ENCODE peak calls at places on chromosomes 6 and 20, in six cellular contexts. Y is adrenal gland, R is heart right ventricle, Q is HCT116, W is mammary epithelial cell, N is PC-3. L is an unnamed sample. For H3K4me1, the result is how much of the 10 kb centered on the place peaks cover.

GRCh38 chr20:24953621-24954133 is 4.6 kb downstream of the CST7 start:
- DNase-seq in Y (no peak), R (no peak), Q (no peak), W (no peak), N (no peak), L (no peak)

GRCh38 chr6:84588697-84589080 is 175.7 kb downstream of the TBX18 start:
- DNase-seq in Y (no peak), R (no peak), Q (no peak), W (no peak), N (no peak), L (no peak)

GRCh38 chr6:167717455-167717854 is 109.3 kb upstream of the AFDN start:
- DNase-seq in Y (no peak), R (no peak), Q (no peak), W (no peak), N (no peak), L (no peak)

GRCh38 chr6:7171119-7171518 is 63.4 kb downstream of the RREB1 start:
- DNase-seq in Y (no peak), R (no peak), Q (no peak), W (no peak), N (no peak), L (no peak)

GRCh38 chr6:138719744-138720143 is 53.8 kb upstream of the CCDC28A start:
- DNase-seq in Y (no peak), R (no peak), Q (no peak), W (no peak), N (no peak), L (no peak)

GRCh38 chr6:31498748-31499147 is 803 bp downstream of the MICB start:
- DNase-seq in Y (no peak), R (no peak), Q (no peak), W (no peak), N (peak), L (no peak)

GRCh38 chr6:154842828-154843227 is 109.6 kb downstream of the SCAF8 start:
- DNase-seq in Y (no peak), R (no peak), Q (no peak), W (no peak), N (no peak), L (no peak)

GRCh38 chr20:35004051-35004725 is 48.5 kb downstream of the MYH7B start:
- DNase-seq in Y (no peak), R (no peak), Q (no peak), W (no peak), N (no peak), L (peak)

GRCh38 chr6:45965787-45966186 is 49.9 kb downstream of the CLIC5 start:
- DNase-seq in Y (no peak), R (no peak), Q (no peak), W (peak), N (peak), L (no peak)

GRCh38 chr6:132365319-132365907 is 35.9 kb downstream of the MOXD1 start:
- DNase-seq in Y (peak), R (no peak), Q (no peak), W (no peak), N (no peak), L (no peak)

GRCh38 chr6:51260003-51260402 is 441.3 kb downstream of the TFAP2B start:
- DNase-seq in Y (no peak), R (no peak), Q (no peak), W (no peak), N (no peak), L (no peak)

GRCh38 chr6:103036846-103037245 is 1643.3 kb downstream of the GRIK2 start:
- DNase-seq in Y (no peak), R (no peak), Q (no peak), W (no peak), N (no peak), L (no peak)

GRCh38 chr20:53738945-53739798 is 145.5 kb upstream of the ZNF217 start:
- DNase-seq in Y (no peak), R (no peak), Q (no peak), W (no peak), N (peak), L (no peak)

GRCh38 chr6:20533746-20534294 is 437 bp upstream of the CDKAL1 start:
- DNase-seq in Y (no peak), R (no peak), Q (no peak), W (no peak), N (no peak), L (no peak)

GRCh38 chr20:50885781-50886180 is 45.5 kb downstream of the ADNP start:
- DNase-seq in Y (no peak), R (no peak), Q (no peak), W (no peak), N (no peak), L (no peak)

GRCh38 chr6:50091641-50092040 is 41.9 kb upstream of the DEFB112 start:
- DNase-seq in Y (no peak), R (no peak), Q (no peak), W (peak), N (peak), L (no peak)

GRCh38 chr6:31246051-31246495 is 25.8 kb downstream of the HLA-C start:
- DNase-seq in Y (no peak), R (no peak), Q (peak), W (peak), N (peak), L (no peak)

GRCh38 chr20:45456632-45457031 is 12.9 kb upstream of the WFDC2 start:
- DNase-seq in Y (no peak), R (no peak), Q (peak), W (peak), N (peak), L (no peak)

GRCh38 chr6:73169111-73169510 is 56.2 kb downstream of the KHDC1L start:
- DNase-seq in Y (no peak), R (no peak), Q (no peak), W (no peak), N (no peak), L (no peak)

GRCh38 chr20:24648481-24648880 is 179.1 kb downstream of the SYNDIG1 start:
- DNase-seq in Y (no peak), R (no peak), Q (no peak), W (no peak), N (no peak), L (no peak)

GRCh38 chr6:106799008-106799952 is 169.9 kb downstream of the QRSL1 start:
- DNase-seq in Y (no peak), R (no peak), Q (no peak), W (peak), N (peak), L (no peak)

GRCh38 chr20:3751664-3752385 is 15.7 kb downstream of the ADISSP start:
- DNase-seq in Y (peak), R (peak), Q (no peak), W (no peak), N (no peak), L (no peak)

GRCh38 chr6:63660737-63661136 is 25.1 kb downstream of the PHF3 start:
- DNase-seq in Y (no peak), R (no peak), Q (no peak), W (no peak), N (no peak), L (no peak)

GRCh38 chr6:18405477-18406293 is 18.5 kb downstream of the RNF144B start:
- DNase-seq in Y (no peak), R (no peak), Q (no peak), W (peak), N (peak), L (no peak)

GRCh38 chr20:38065764-38066375 is 32.3 kb downstream of the RPRD1B start:
- DNase-seq in Y (no peak), R (peak), Q (no peak), W (no peak), N (no peak), L (peak)

GRCh38 chr6:103672169-103672568 is 1187.5 kb downstream of the HACE1 start:
- DNase-seq in Y (no peak), R (no peak), Q (peak), W (peak), N (peak), L (no peak)

GRCh38 chr20:54123587-54124180 is 50.1 kb downstream of the CYP24A1 start:
- DNase-seq in Y (peak), R (no peak), Q (peak), W (peak), N (peak), L (peak)

GRCh38 chr6:81557811-81558210 is 194.7 kb downstream of the TENT5A start:
- DNase-seq in Y (no peak), R (no peak), Q (no peak), W (no peak), N (no peak), L (no peak)

GRCh38 chr20:63005862-63006564 is 751 bp downstream of the BHLHE23 start:
- DNase-seq in Y (no peak), R (peak), Q (no peak), W (peak), N (no peak), L (no peak)

GRCh38 chr6:114747995-114748625 is 405.3 kb upstream of the HS3ST5 start:
- DNase-seq in Y (peak), R (no peak), Q (peak), W (peak), N (peak), L (no peak)

GRCh38 chr20:56580226-56580625 is 47.2 kb downstream of the FAM209B start:
- DNase-seq in Y (no peak), R (no peak), Q (no peak), W (no peak), N (no peak), L (no peak)

GRCh38 chr20:59148713-59149493 is 14.7 kb upstream of the ZNF831 start:
- DNase-seq in Y (no peak), R (no peak), Q (no peak), W (no peak), N (no peak), L (no peak)

GRCh38 chr20:56200456-56200855 is 48.1 kb upstream of the MC3R start:
- DNase-seq in Y (no peak), R (no peak), Q (peak), W (no peak), N (peak), L (no peak)

GRCh38 chr20:54633374-54633773 is 158.0 kb downstream of the DOK5 start:
- DNase-seq in Y (no peak), R (no peak), Q (no peak), W (no peak), N (no peak), L (no peak)

GRCh38 chr20:21767739-21768223 is 62.3 kb downstream of the PAX1 start:
- DNase-seq in Y (peak), R (no peak), Q (no peak), W (no peak), N (peak), L (no peak)

GRCh38 chr6:156686429-156686939 is 90.7 kb upstream of the ARID1B start:
- DNase-seq in Y (no peak), R (peak), Q (no peak), W (peak), N (peak), L (no peak)

GRCh38 chr6:32989375-32989774 is 20.0 kb downstream of the HLA-DOA start:
- DNase-seq in Y (no peak), R (no peak), Q (no peak), W (no peak), N (peak), L (no peak)

GRCh38 chr6:47633141-47633540 is 65.2 kb upstream of the ADGRF4 start:
- DNase-seq in Y (no peak), R (no peak), Q (no peak), W (peak), N (peak), L (no peak)
- H3K4me1 ChIP-seq in Y (under half), R (under half), Q (under half), W (under half), N (under half), L (under half)

GRCh38 chr6:130020892-130021483 is 2.6 kb downstream of the L3MBTL3 start:
- DNase-seq in Y (peak), R (peak), Q (peak), W (peak), N (peak), L (peak)

GRCh38 chr6:130020106-130020851 is 1.9 kb downstream of the L3MBTL3 start:
- DNase-seq in Y (peak), R (peak), Q (no peak), W (peak), N (no peak), L (peak)

GRCh38 chr6:130019796-130020105 is 1.4 kb downstream of the L3MBTL3 start:
- DNase-seq in Y (no peak), R (peak), Q (no peak), W (no peak), N (no peak), L (no peak)

GRCh38 chr6:130018292-130018829 is at the start of gene L3MBTL3:
- DNase-seq in Y (peak), R (peak), Q (peak), W (peak), N (peak), L (peak)

DNA sequence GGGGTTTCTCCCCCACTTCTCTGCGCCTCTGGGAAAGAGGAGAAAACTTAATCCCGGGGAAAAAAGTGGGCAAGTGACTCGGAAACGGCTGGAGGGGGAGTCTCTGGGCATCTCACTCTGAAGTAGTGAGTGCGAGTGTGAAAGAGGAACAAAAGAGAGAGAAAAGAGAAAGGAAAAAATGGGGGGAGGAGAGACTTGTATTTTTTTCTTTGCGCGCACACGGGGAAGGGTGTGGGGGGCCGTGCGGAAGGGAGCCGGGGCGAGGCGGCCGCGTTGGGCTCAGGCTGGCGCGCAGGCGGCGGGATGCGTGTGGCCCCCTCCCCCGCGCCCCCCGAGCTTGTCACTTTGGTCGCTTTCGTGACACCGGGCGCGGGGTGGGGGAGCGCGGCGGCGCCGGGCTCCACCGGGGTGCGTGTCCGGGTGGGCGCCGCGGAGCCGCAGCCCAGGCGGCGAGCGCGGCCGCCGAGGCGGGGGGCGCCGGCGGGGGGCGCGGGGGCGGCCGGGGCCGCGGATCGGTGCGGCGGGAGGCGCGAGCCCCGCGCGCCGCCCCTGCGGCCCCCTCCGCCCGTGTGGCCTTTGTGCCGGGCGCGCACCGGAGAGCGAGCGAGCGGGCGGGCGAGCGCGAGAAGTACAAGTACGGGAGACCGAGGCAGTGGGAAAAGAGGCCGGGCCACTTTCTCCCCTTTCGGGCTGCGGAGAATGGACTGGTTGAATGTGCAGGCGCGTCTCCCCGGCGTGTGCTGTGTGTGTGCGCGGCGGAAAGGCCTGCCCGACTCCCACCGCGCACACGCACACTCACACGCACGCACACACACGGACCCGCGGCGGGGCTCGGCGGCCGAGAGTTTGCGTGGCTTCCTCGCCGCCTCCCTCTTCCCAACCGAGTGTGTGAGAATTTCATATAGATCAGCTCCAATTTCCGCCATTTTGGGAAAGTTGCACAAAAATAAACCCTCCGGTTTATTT is 732 bp downstream of the L3MBTL3 start:
- DNase-seq in Y (peak), R (peak), Q (no peak), W (peak), N (peak), L (peak)
- H3K27ac ChIP-seq in Y (peak), R (peak), Q (peak), W (peak), N (no peak), L (peak)

DNA sequence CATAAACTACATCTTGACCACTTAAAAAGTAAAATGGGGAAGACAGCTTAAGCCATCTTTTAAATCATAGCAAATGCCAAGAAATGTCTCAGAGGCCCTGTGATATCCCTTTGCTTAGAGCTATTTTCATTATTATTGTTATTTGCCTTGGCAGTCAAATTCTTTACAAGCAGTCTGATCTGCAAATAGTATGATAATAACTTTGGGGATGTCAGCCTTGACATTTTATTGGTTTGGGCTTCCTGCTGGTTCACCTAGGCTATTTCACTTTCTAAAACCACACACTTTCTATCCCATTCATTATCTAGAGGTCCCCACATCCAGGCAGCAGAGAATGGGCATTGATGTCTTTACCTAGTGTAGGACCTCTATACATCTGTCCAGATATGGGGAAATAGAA is 125.1 kb downstream of the PDE7B start:
- DNase-seq in Y (no peak), R (no peak), Q (no peak), W (no peak), N (no peak), L (no peak)
- H3K4me1 ChIP-seq in Y (under half), R (under half), Q (under half), W (under half), N (under half), L (under half)

DNA sequence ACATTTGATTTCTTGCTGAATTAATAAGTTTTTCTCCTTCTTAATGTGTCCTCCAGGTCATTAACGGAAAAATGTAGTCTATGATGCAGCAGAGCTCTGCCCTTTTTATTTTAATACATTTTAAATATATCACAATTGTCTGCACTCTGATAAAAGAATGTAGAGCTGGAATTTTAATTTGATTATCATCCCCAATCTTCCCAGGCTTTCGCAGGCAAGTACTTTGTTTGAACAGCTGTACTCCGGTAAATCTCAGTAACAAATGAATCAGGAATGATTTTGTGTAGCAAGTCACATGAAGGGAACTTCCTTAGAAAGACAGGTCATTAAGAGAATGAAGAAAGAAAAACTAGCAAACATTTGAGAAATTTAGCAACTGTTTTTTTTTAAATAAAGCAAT is 147.2 kb downstream of the SOX4 start:
- DNase-seq in Y (no peak), R (no peak), Q (no peak), W (no peak), N (peak), L (no peak)
- H3K27ac ChIP-seq in Y (no peak), R (peak), Q (no peak), W (no peak), N (peak), L (peak)

GRCh38 chr6:150734235-150734634 is 131.3 kb upstream of the MTHFD1L start:
- DNase-seq in Y (no peak), R (no peak), Q (no peak), W (peak), N (peak), L (no peak)
- H3K4me1 ChIP-seq in Y (under half), R (under half), Q (under half), W (under half), N (under half), L (under half)

L was measured in uterus.